ENCODE peak calls at places on chromosomes 1 and 21, in nine cellular contexts. A, V, Z, E, O, R, I, G and W are unnamed samples.

GRCh38 chr1:90721210-90722194 is 4.4 kb upstream of the BARHL2 start:
- DNase-seq in R (no peak), V (peak), E (peak), I (peak), A (no peak), O (no peak), G (peak), Z (peak), W (peak)

GRCh38 chr1:8873506-8874229 is 4.8 kb downstream of the ENO1 start:
- DNase-seq in A (peak), R (peak), I (peak), G (peak), E (peak), O (peak), Z (peak), V (peak), W (peak)

GRCh38 chr1:32335951-32336867 is at the start of gene MARCKSL1:
- DNase-seq in E (peak), I (peak), O (peak), R (peak), A (peak), G (peak), Z (peak), V (peak), W (peak)

GRCh38 chr1:85262985-85263384 is 3.5 kb upstream of the C1orf52 start:
- DNase-seq in I (no peak), G (no peak), R (no peak), E (no peak), A (no peak), O (no peak), V (no peak), Z (no peak), W (no peak)

GRCh38 chr1:154972517-154973343 is 1.8 kb upstream of the CKS1B start:
- DNase-seq in G (peak), I (peak), E (peak), Z (peak), O (no peak), V (no peak), R (peak), A (peak), W (peak)

GRCh38 chr1:148362141-148362929 is 120.8 kb downstream of the PPIAL4G start:
- DNase-seq in I (peak), G (peak), E (no peak), R (no peak), A (peak), Z (peak), O (no peak), V (no peak), W (peak)

GRCh38 chr1:30783244-30783915 is 25.8 kb upstream of the LAPTM5 start:
- DNase-seq in Z (no peak), R (no peak), V (peak), A (peak), I (no peak), E (no peak), G (no peak), O (no peak), W (no peak)

GRCh38 chr1:208527197-208527596 is 283.0 kb upstream of the PLXNA2 start:
- DNase-seq in I (no peak), E (no peak), V (no peak), O (no peak), R (no peak), Z (no peak), A (no peak), G (no peak), W (no peak)

GRCh38 chr1:56715161-56715560 is 70.0 kb downstream of the PRKAA2 start:
- DNase-seq in E (peak), G (peak), A (no peak), Z (peak), V (no peak), R (no peak), O (no peak), I (no peak), W (no peak)

GRCh38 chr21:25428537-25428936 is 178.7 kb downstream of the MRPL39 start:
- DNase-seq in G (peak), Z (peak), A (no peak), I (no peak), R (no peak), O (no peak), E (no peak), V (no peak), W (peak)

GRCh38 chr1:7262611-7263010 is 477.4 kb downstream of the CAMTA1 start:
- DNase-seq in Z (no peak), V (no peak), R (no peak), G (no peak), E (peak), O (no peak), A (no peak), I (peak), W (peak)

GRCh38 chr1:93751391-93752250 is 70.0 kb upstream of the BCAR3 start:
- DNase-seq in G (no peak), Z (no peak), O (peak), V (no peak), A (no peak), I (no peak), E (no peak), R (no peak), W (no peak)

GRCh38 chr1:184530226-184530625 is 143.4 kb downstream of the C1orf21 start:
- DNase-seq in Z (no peak), I (no peak), R (no peak), G (no peak), A (no peak), O (no peak), E (no peak), V (no peak), W (no peak)

GRCh38 chr1:202710070-202711025 is at the start of gene SYT2:
- DNase-seq in R (no peak), G (peak), V (peak), I (peak), Z (no peak), A (no peak), O (no peak), E (no peak), W (peak)

GRCh38 chr1:156490401-156491032 is 10.1 kb downstream of the MEF2D start:
- DNase-seq in G (no peak), R (no peak), V (peak), Z (no peak), O (no peak), I (no peak), A (no peak), E (no peak), W (peak)

GRCh38 chr1:169511339-169512028 is 25.7 kb upstream of the SLC19A2 start:
- DNase-seq in V (no peak), A (no peak), G (peak), O (no peak), I (no peak), R (no peak), Z (peak), E (peak), W (peak)

GRCh38 chr1:77659879-77660593 is 22.4 kb downstream of the ZZZ3 start:
- DNase-seq in G (no peak), R (no peak), I (no peak), O (no peak), Z (no peak), E (no peak), V (no peak), A (no peak), W (no peak)

GRCh38 chr1:59767119-59767518 is 47.6 kb upstream of the HOOK1 start:
- DNase-seq in R (no peak), V (no peak), E (no peak), A (no peak), G (no peak), Z (no peak), O (no peak), I (no peak), W (peak)

GRCh38 chr1:31706384-31707058 is 2.7 kb upstream of the COL16A1 start:
- DNase-seq in I (no peak), G (no peak), O (no peak), R (no peak), A (no peak), Z (peak), V (no peak), E (no peak), W (no peak)

GRCh38 chr1:19260211-19261138 is 8.9 kb downstream of the MRTO4 start:
- DNase-seq in O (no peak), E (peak), I (peak), A (no peak), R (no peak), Z (peak), V (peak), G (peak), W (peak)

GRCh38 chr1:32798191-32798590 is 19.0 kb downstream of the YARS1 start:
- DNase-seq in G (peak), E (peak), O (no peak), A (no peak), V (no peak), I (no peak), R (no peak), Z (peak), W (peak)

GRCh38 chr1:202210370-202210769 is 16.8 kb downstream of the LGR6 start:
- DNase-seq in O (no peak), A (no peak), V (no peak), E (no peak), R (no peak), Z (peak), G (peak), I (no peak), W (peak)

GRCh38 chr1:39575191-39576015 is 1.2 kb downstream of the PABPC4 start:
- DNase-seq in A (peak), R (peak), I (peak), O (peak), G (peak), Z (peak), V (peak), E (peak), W (peak)

GRCh38 chr21:22900511-22900910 is 1902.3 kb downstream of the NCAM2 start:
- DNase-seq in Z (peak), A (no peak), V (no peak), I (no peak), R (no peak), E (peak), G (peak), O (no peak), W (peak)

GRCh38 chr21:31184462-31184861 is 146.2 kb upstream of the KRTAP19-8 start:
- DNase-seq in A (no peak), G (no peak), O (no peak), E (no peak), R (no peak), V (peak), I (no peak), Z (no peak), W (no peak)

GRCh38 chr1:59165353-59165752 is 131.5 kb upstream of the FGGY start:
- DNase-seq in G (no peak), I (no peak), A (no peak), O (no peak), Z (no peak), V (no peak), E (no peak), R (no peak), W (no peak)

GRCh38 chr1:201025571-201026002 is 2.1 kb upstream of the KIF21B start:
- DNase-seq in V (peak), O (no peak), I (no peak), Z (peak), E (peak), G (peak), R (no peak), A (no peak), W (no peak)
- TF ChIP-seq CTCF in V (peak), O (no peak), I (no peak), Z (peak), E (peak), G (peak), R (no peak), A (no peak), W (peak)

GRCh38 chr1:116951175-116951935 is 41.6 kb downstream of the PTGFRN start:
- DNase-seq in V (no peak), G (peak), A (no peak), Z (peak), I (no peak), E (peak), O (no peak), R (no peak), W (peak)
- H3K4me3 ChIP-seq in V (no peak), G (no peak), A (no peak), Z (no peak), I (no peak), E (no peak), O (no peak), R (no peak), W (no peak)

GRCh38 chr1:20727746-20728316 is 4.7 kb downstream of the SH2D5 start:
- DNase-seq in O (peak), I (peak), E (no peak), V (peak), Z (no peak), A (no peak), R (no peak), G (peak), W (no peak)
- TF ChIP-seq CTCF in O (no peak), I (no peak), E (peak), V (peak), Z (peak), A (no peak), R (no peak), G (peak), W (no peak)

DNA sequence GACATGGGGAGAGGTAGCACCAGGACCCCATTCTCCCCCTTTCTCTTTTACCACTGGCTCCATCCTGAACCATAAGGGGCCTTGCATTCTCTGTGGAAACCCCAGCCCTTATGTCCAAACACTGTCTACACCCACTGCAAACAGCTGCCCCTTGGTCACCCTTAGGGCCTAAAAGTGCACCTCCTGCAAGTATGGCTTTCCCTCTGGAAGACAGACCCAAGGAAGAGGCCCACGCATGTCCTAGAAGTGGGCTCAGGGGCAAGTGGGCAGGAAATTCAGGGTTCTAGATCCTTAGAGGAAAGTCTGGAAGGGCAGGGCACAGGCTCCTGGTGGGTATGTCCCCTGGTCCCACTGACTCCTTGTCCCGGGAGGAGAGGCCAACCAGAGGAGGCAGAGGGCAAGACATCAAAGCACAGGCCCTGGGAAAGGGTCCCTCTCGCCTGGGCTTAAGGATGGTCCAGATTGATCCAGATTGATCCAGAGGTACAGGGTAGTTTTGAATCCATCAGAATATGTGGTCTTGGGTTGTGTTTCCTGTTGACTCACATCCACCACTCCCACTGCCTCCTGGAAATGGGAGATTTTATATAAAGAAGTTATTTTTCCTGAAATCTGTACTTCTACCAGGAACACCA is 150.9 kb downstream of the GRIK3 start:
- DNase-seq in I (peak), G (no peak), E (no peak), A (no peak), Z (no peak), R (no peak), V (no peak), O (no peak), W (no peak)
- H3K4me3 ChIP-seq in I (no peak), G (no peak), E (no peak), A (no peak), Z (no peak), R (no peak), V (no peak), O (no peak), W (no peak)

DNA sequence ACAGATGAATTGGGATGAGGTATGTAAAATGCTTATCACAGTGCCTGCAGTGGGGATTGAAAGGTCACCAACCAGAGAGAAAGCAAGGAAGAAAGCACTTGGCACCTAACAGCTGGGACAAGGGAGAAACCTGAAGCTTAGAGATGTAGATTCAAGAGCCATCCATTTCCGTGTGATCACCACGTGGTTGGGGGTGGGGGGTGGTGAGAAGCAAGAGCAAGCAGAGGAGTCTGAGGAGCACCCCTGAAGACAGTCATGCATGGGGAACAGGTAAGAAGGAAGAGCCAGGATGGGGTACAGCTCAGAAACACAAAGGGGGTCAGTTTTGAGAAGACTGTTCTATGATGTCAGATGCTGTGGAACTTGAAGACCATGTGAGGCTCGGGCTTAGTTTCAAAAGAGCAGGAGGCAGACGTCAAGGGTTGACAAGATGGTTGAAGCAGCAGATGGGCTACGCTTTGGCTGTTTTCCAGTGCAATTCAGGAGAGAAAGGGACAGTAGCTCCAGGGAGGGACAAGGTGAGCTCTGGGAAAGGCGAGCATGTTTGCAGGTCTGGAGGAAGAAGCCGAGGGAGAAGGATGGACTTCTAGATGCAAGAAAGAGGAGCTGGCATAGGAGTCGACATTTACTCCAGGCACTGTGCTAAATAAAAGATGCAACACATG is 17.4 kb downstream of the KANK4 start:
- DNase-seq in G (no peak), O (no peak), V (no peak), Z (no peak), I (no peak), E (no peak), R (no peak), A (no peak), W (no peak)
- TF ChIP-seq CTCF in G (no peak), O (no peak), V (no peak), Z (no peak), I (no peak), E (no peak), R (no peak), A (no peak), W (no peak)

GRCh38 chr21:36965720-36966065 is 776 bp downstream of the HLCS start:
- DNase-seq in A (no peak), O (no peak), Z (no peak), E (no peak), V (no peak), G (no peak), R (no peak), I (no peak), W (no peak)

GRCh38 chr21:36964398-36964797 is 2.1 kb downstream of the HLCS start:
- DNase-seq in V (no peak), G (no peak), I (no peak), O (no peak), R (no peak), Z (no peak), A (no peak), E (no peak), W (no peak)

GRCh38 chr21:36964832-36965719 is 1.4 kb downstream of the HLCS start:
- DNase-seq in O (no peak), Z (no peak), G (no peak), V (peak), E (no peak), I (no peak), A (no peak), R (no peak), W (no peak)

GRCh38 chr21:36966846-36967657 is 583 bp upstream of the HLCS start:
- DNase-seq in Z (no peak), I (no peak), G (peak), E (no peak), O (no peak), V (peak), A (no peak), R (no peak), W (no peak)

DNA sequence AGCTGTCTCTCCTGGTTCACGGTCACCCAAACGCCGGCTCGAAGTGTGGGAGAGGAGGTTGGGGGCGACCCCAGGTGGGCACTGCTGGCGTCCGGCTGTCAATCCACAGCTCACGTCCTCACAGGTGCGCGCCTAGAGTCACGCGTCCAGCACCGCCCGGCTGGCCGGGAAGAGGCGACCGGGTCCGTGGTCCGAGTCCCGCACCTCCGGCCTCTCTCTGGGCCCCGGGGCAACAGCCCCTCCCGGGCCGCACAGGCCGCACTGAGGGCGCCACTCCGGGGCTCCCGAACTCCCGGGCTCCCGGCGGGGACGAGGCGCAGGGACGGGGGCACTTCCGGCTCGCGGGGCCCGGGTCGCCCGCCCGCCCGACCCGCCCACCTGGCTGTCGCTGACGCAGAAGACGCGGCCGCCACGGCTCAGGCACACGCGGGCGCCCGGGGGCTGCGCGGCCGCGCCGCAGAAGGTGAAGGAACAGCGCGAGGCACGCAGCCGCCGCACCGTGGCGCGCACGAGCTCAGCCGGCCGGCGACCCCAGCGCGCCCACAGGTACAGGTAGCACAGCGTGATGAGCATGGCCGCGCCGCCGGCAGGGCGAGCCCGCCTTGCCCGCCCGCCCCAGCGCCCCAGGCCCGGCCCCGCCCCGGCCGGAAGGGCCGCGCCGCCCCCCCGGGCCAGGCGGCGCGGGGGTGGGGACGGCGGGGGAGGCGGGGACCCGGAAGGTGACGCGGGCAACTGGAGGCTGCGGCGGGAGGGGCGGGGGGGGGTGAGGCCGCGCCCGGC is at the start of gene HLCS:
- DNase-seq in I (peak), E (peak), O (peak), R (peak), Z (peak), G (peak), A (peak), V (peak), W (peak)
- H3K4me3 ChIP-seq in I (peak), E (peak), O (peak), R (peak), Z (peak), G (peak), A (peak), V (peak), W (peak)

GRCh38 chr1:226608699-226609505 is 60.3 kb downstream of the STUM start:
- DNase-seq in A (peak), I (peak), G (peak), E (peak), Z (peak), R (no peak), V (peak), O (peak), W (peak)
- TF ChIP-seq CTCF in A (peak), I (peak), G (peak), E (peak), Z (peak), R (peak), V (peak), O (peak), W (peak)

GRCh38 chr1:112826217-112826944 is 111.2 kb upstream of the PPM1J start:
- DNase-seq in G (no peak), R (no peak), A (no peak), I (no peak), Z (no peak), V (no peak), E (no peak), O (no peak), W (no peak)
- H3K4me3 ChIP-seq in G (no peak), R (no peak), A (no peak), I (no peak), Z (no peak), V (no peak), E (no peak), O (no peak), W (no peak)

GRCh38 chr1:24903955-24904730 is 25.9 kb downstream of the RUNX3 start:
- DNase-seq in G (no peak), A (peak), I (peak), E (no peak), O (peak), Z (no peak), R (peak), V (no peak), W (no peak)
- TF ChIP-seq CTCF in G (no peak), A (no peak), I (no peak), E (no peak), O (no peak), Z (no peak), R (no peak), V (no peak), W (no peak)

DNA sequence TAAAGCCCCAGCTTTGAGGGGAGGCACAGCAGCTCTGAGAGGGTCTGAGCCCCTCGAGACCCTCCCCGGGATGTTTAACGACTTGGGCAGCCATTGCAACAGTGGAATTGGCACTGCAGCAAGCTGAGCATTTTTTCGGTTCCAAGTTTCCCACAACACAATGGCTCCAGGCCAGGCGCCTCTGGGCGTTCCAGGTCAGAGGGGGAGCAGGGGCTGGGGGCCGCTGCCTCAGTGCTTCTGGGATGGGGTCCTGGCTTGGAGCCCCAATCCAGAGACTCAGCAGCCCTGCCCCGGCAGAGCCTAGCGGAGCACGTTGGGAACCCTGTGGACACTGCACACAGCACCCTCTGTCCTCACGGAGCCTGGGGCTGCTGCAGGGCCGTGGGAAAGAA is 50.0 kb downstream of the COL18A1 start:
- DNase-seq in G (peak), R (no peak), A (no peak), Z (no peak), O (no peak), I (no peak), E (no peak), V (no peak), W (no peak)
- H3K4me3 ChIP-seq in G (no peak), R (peak), A (peak), Z (no peak), O (peak), I (peak), E (peak), V (no peak), W (no peak)